ENCODE peak calls at places on chromosomes 12 and 14, in six cellular contexts. R, N, I, Y, W and A are unnamed samples. For H3K4me1 and H3K27me3, the result is how much of the 10 kb centered on the place peaks cover.

GRCh38 chr12:92928962-92929915 is at the start of gene EEA1:
- DNase-seq in R (peak), N (peak), I (peak), Y (peak), W (peak), A (peak)

GRCh38 chr14:59582845-59583509 is 6.4 kb upstream of the CCDC175 start:
- DNase-seq in R (no peak), N (no peak), I (no peak), Y (no peak), W (no peak), A (no peak)

GRCh38 chr12:15037091-15037723 is 64.4 kb downstream of the PDE6H start:
- DNase-seq in R (no peak), N (no peak), I (no peak), Y (no peak), W (no peak), A (no peak)

GRCh38 chr12:122646568-122647220 is 56.5 kb downstream of the HCAR2 start:
- DNase-seq in R (no peak), N (no peak), I (peak), Y (peak), W (no peak), A (no peak)

GRCh38 chr12:99454539-99455172 is 192.9 kb upstream of the GARIN6 start:
- DNase-seq in R (no peak), N (no peak), I (no peak), Y (no peak), W (no peak), A (no peak)

GRCh38 chr12:82688035-82688501 is 1.4 kb downstream of the TMTC2 start:
- DNase-seq in R (no peak), N (peak), I (no peak), Y (peak), W (no peak), A (no peak)

GRCh38 chr12:21451529-21451928 is 14.1 kb downstream of the PYROXD1 start:
- DNase-seq in R (no peak), N (no peak), I (no peak), Y (no peak), W (no peak), A (no peak)

GRCh38 chr12:121579981-121580868 is 598 bp downstream of the KDM2B start:
- DNase-seq in R (peak), N (peak), I (peak), Y (peak), W (peak), A (peak)

GRCh38 chr14:25537846-25538455 is 488.0 kb upstream of the STXBP6 start:
- DNase-seq in R (no peak), N (peak), I (peak), Y (peak), W (no peak), A (no peak)

GRCh38 chr12:131589231-131589902 is 121.5 kb upstream of the SFSWAP start:
- DNase-seq in R (no peak), N (peak), I (no peak), Y (peak), W (no peak), A (no peak)

GRCh38 chr12:118501489-118501888 is 125.1 kb downstream of the SUDS3 start:
- DNase-seq in R (no peak), N (no peak), I (no peak), Y (no peak), W (no peak), A (no peak)

GRCh38 chr12:123043536-123044001 is 63.1 kb downstream of the ARL6IP4 start:
- DNase-seq in R (peak), N (peak), I (peak), Y (peak), W (peak), A (peak)

GRCh38 chr14:68309121-68309520 is 483.7 kb downstream of the ZFP36L1 start:
- DNase-seq in R (no peak), N (no peak), I (no peak), Y (no peak), W (no peak), A (no peak)

GRCh38 chr12:53205747-53206146 is 1.3 kb downstream of the ITGB7 start:
- DNase-seq in R (no peak), N (no peak), I (peak), Y (peak), W (no peak), A (no peak)
- H3K4me1 ChIP-seq in R (under half), N (under half), I (half or more), Y (under half), W (under half), A (under half)

GRCh38 chr14:23249810-23250209 is 12.1 kb downstream of the RNF212B start:
- DNase-seq in R (no peak), N (no peak), I (no peak), Y (no peak), W (no peak), A (no peak)

GRCh38 chr14:23252420-23253333 is 14.9 kb downstream of the RNF212B start:
- DNase-seq in R (no peak), N (peak), I (no peak), Y (no peak), W (no peak), A (no peak)

GRCh38 chr14:23245282-23245681 is 7.5 kb downstream of the RNF212B start:
- DNase-seq in R (no peak), N (no peak), I (no peak), Y (no peak), W (no peak), A (no peak)

GRCh38 chr14:23252006-23252405 is 14.3 kb downstream of the RNF212B start:
- DNase-seq in R (no peak), N (no peak), I (no peak), Y (no peak), W (no peak), A (no peak)

GRCh38 chr14:23248601-23249000 is 10.9 kb downstream of the RNF212B start:
- DNase-seq in R (no peak), N (no peak), I (no peak), Y (peak), W (no peak), A (no peak)
- H3K27me3 ChIP-seq in R (under half), N (under half), I (under half), Y (under half), W (under half), A (under half)

DNA sequence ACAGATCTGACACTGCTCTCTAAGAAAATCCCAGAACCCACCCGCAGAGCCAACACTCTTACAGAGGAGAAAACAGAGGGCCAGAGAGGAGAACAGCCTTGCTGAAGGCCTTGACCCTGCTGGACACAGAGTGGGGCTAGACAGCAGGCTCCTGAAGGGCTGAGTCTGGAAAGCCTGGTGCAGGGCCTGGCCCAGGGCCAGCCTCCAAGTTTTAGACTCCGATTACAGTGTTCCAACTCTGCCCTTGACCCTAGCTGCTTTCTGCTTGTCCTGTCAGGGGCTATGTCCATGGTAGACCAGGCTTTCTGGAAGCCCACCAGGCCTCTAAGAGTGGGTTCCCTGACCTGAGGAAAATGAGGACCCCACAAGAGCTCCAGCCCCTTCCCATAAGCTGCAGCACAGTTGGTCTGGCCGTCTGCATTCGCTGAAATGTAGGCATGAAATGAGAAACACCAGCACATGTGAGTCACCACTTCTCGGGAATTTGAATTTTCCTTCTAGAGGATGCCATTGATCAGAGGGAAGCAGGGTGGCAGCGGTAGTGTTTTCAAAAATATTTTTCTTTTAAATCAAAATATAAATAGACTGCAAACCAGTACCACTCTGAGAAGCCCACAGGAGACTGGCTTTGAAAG is 154.4 kb downstream of the CALM1 start:
- DNase-seq in R (no peak), N (no peak), I (no peak), Y (no peak), W (no peak), A (no peak)
- H3K27ac ChIP-seq in R (no peak), N (no peak), I (no peak), Y (no peak), W (no peak), A (no peak)

DNA sequence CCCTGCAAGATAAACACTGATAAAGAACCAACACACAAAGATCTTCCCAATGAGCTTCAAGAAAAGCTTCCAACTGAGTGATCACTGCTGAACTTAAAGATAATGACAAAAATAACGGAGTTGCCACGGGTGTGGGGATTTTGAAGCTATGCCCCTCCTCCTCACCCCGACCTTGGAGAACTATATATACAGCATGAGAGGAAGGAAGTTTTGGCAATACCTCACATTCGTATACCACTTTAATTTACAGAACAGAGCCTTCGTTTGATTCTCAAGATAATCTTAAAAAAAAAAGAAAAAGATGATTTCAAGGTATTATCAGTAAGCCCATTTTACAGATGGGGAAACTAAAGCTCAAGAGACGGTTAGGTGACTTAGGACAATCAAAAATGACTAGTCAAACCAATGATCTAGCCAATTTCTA is 715 bp downstream of the NEK9 start:
- DNase-seq in R (no peak), N (no peak), I (peak), Y (peak), W (no peak), A (no peak)
- H3K4me1 ChIP-seq in R (under half), N (under half), I (under half), Y (under half), W (under half), A (under half)

DNA sequence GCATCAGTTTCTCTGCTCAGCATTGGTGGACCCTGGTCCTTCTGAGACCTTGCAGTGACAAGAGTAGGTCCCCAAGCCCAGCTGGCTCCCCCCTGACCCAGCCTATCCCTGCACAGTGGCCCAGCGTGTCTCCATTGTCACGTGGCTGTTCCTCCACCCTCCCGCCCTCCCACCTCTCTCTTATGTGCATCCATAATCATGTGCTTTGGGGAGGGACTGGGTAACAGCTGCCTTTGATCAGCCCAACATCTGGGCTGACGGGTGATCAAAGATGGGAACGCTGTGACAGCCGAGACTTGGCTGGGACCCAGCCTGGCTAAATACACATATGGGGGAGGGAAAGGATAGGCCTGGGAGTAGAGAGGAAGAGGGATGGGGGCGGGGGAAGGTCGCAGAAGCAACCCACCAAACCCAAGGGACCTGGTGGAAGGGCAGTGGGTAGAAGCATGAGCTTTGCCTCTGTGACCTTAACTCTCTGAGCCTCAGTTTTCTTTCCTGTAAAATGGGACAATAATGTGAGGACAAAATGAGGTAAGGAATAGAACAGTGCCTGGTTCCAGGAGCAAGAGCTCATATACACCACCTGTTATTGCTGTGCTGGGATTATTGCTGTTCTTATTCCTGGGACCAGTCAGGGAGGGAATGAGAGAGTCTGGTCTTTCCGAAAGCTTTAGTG is 24.6 kb upstream of the RBM19 start:
- DNase-seq in R (no peak), N (no peak), I (no peak), Y (no peak), W (no peak), A (no peak)
- H3K27me3 ChIP-seq in R (under half), N (half or more), I (under half), Y (under half), W (under half), A (under half)

DNA sequence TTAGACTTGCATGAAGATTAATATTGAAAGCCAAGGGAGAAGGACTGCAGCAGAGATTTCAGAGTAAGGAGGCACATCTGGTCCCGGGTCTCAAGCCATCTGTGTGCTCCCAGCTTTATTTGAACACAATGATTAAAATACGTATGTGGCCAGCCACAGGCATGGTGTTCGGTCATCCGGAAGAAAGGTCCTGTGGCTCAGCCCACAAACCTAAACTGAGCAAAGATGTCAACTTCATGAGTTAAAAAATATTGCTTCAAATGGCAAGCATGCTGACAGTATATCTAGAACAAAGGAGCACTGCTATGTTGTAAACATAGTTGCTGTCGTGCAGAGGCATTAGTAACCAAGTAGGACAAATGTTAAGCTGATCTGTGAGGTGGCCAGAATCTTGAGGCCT is 103.5 kb upstream of the HMGA2 start:
- DNase-seq in R (no peak), N (peak), I (no peak), Y (no peak), W (no peak), A (no peak)
- H3K27ac ChIP-seq in R (no peak), N (no peak), I (no peak), Y (no peak), W (no peak), A (no peak)

GRCh38 chr14:89588840-89589296 is 171.8 kb upstream of the FOXN3 start:
- DNase-seq in R (no peak), N (no peak), I (no peak), Y (no peak), W (no peak), A (no peak)
- H3K4me1 ChIP-seq in R (under half), N (under half), I (under half), Y (under half), W (under half), A (under half)

GRCh38 chr12:52817003-52817698 is 3.2 kb upstream of the KRT4 start:
- DNase-seq in R (no peak), N (no peak), I (no peak), Y (no peak), W (no peak), A (no peak)

GRCh38 chr12:52814710-52815155 is 817 bp upstream of the KRT4 start:
- DNase-seq in R (no peak), N (no peak), I (no peak), Y (no peak), W (no peak), A (no peak)

GRCh38 chr12:52815676-52816075 is 1.8 kb upstream of the KRT4 start:
- DNase-seq in R (no peak), N (no peak), I (no peak), Y (no peak), W (no peak), A (no peak)

GRCh38 chr12:52815161-52815560 is 1.2 kb upstream of the KRT4 start:
- DNase-seq in R (no peak), N (no peak), I (no peak), Y (no peak), W (no peak), A (no peak)

GRCh38 chr12:52816189-52816588 is 2.3 kb upstream of the KRT4 start:
- DNase-seq in R (no peak), N (no peak), I (no peak), Y (no peak), W (no peak), A (no peak)
- H3K27me3 ChIP-seq in R (under half), N (under half), I (under half), Y (under half), W (under half), A (under half)

GRCh38 chr12:130463259-130463658 is 125.6 kb downstream of the PIWIL1 start:
- DNase-seq in R (no peak), N (no peak), I (no peak), Y (no peak), W (no peak), A (no peak)
- H3K27ac ChIP-seq in R (no peak), N (no peak), I (no peak), Y (no peak), W (no peak), A (no peak)

GRCh38 chr12:116150452-116150851 is 127.0 kb downstream of the MED13L start:
- DNase-seq in R (no peak), N (no peak), I (no peak), Y (no peak), W (no peak), A (no peak)
- H3K4me1 ChIP-seq in R (half or more), N (under half), I (under half), Y (under half), W (half or more), A (under half)